ENCODE peak calls at places on chromosomes 16 and 17, in eight cellular contexts. B is K562, X is HCT116, Q is endothelial cell of umbilical vein, T is GM23338, F is HepG2, D is GM12878, C is H1. P is an unnamed sample.

GRCh38 chr16:54595636-54596035 is 309.0 kb upstream of the IRX3 start:
- DNase-seq in B (no peak), X (no peak), Q (no peak), T (no peak), F (no peak), D (no peak), C (no peak), P (no peak)

GRCh38 chr16:83574388-83574787 is 233.4 kb upstream of the HSBP1 start:
- DNase-seq in B (no peak), X (peak), Q (no peak), T (peak), F (no peak), D (no peak), C (no peak), P (no peak)

GRCh38 chr17:5019475-5019956 is 15.7 kb downstream of the SLC52A1 start:
- DNase-seq in B (peak), X (no peak), Q (no peak), T (peak), F (no peak), D (no peak), C (no peak), P (no peak)

GRCh38 chr17:18093616-18094408 is 6.1 kb downstream of the DRG2 start:
- DNase-seq in B (peak), X (peak), Q (peak), T (peak), F (peak), D (no peak), C (no peak), P (peak)

GRCh38 chr17:29078183-29079045 is 35.5 kb downstream of the PIPOX start:
- DNase-seq in B (no peak), X (peak), Q (peak), T (no peak), F (no peak), D (no peak), C (no peak), P (no peak)

GRCh38 chr17:27439342-27439741 is 16.9 kb upstream of the KSR1 start:
- DNase-seq in B (no peak), X (no peak), Q (no peak), T (no peak), F (no peak), D (no peak), C (no peak), P (no peak)

GRCh38 chr17:73271078-73271477 is 9.4 kb upstream of the CPSF4L start:
- DNase-seq in B (no peak), X (no peak), Q (no peak), T (no peak), F (no peak), D (peak), C (no peak), P (no peak)

GRCh38 chr17:19348081-19348650 is 14.4 kb downstream of the B9D1 start:
- DNase-seq in B (no peak), X (no peak), Q (no peak), T (no peak), F (no peak), D (no peak), C (no peak), P (no peak)

GRCh38 chr17:36583787-36584186 is 7.9 kb upstream of the DHRS11 start:
- DNase-seq in B (no peak), X (no peak), Q (no peak), T (no peak), F (peak), D (no peak), C (no peak), P (no peak)

GRCh38 chr17:35241520-35241919 is 1.4 kb upstream of the SLFN5 start:
- DNase-seq in B (no peak), X (no peak), Q (no peak), T (peak), F (no peak), D (no peak), C (no peak), P (no peak)

GRCh38 chr17:30823425-30823824 is 1.1 kb downstream of the CRLF3 start:
- DNase-seq in B (no peak), X (no peak), Q (no peak), T (no peak), F (no peak), D (no peak), C (no peak), P (no peak)

GRCh38 chr16:17970816-17971291 is 365.7 kb downstream of the NPIPA8 start:
- DNase-seq in B (no peak), X (no peak), Q (no peak), T (peak), F (no peak), D (no peak), C (no peak), P (no peak)

GRCh38 chr16:66485361-66485760 is 58.3 kb downstream of the BEAN1 start:
- DNase-seq in B (no peak), X (no peak), Q (no peak), T (no peak), F (no peak), D (no peak), C (no peak), P (no peak)

GRCh38 chr17:17685775-17686291 is 4.6 kb downstream of the RAI1 start:
- DNase-seq in B (peak), X (peak), Q (peak), T (peak), F (no peak), D (no peak), C (no peak), P (no peak)

GRCh38 chr16:24328835-24329418 is 72.8 kb downstream of the CACNG3 start:
- DNase-seq in B (no peak), X (no peak), Q (no peak), T (peak), F (no peak), D (no peak), C (no peak), P (no peak)

GRCh38 chr16:87420401-87421368 is 28.5 kb downstream of the MAP1LC3B start:
- DNase-seq in B (peak), X (no peak), Q (no peak), T (peak), F (no peak), D (no peak), C (no peak), P (no peak)

GRCh38 chr17:549197-550040 is 165.2 kb downstream of the VPS53 start:
- DNase-seq in B (no peak), X (no peak), Q (peak), T (no peak), F (no peak), D (no peak), C (no peak), P (no peak)

GRCh38 chr16:27195941-27196595 is 7.3 kb upstream of the KDM8 start:
- DNase-seq in B (no peak), X (no peak), Q (no peak), T (no peak), F (no peak), D (no peak), C (no peak), P (no peak)

GRCh38 chr17:34370997-34371395 is 8.0 kb upstream of the CCL1 start:
- DNase-seq in B (no peak), X (no peak), Q (no peak), T (no peak), F (no peak), D (no peak), C (no peak), P (no peak)

GRCh38 chr17:69764137-69764536 is 310.9 kb upstream of the KCNJ16 start:
- DNase-seq in B (no peak), X (no peak), Q (no peak), T (no peak), F (no peak), D (no peak), C (no peak), P (no peak)

GRCh38 chr17:56708670-56709410 is 115.3 kb downstream of the NOG start:
- DNase-seq in B (no peak), X (no peak), Q (no peak), T (no peak), F (no peak), D (no peak), C (no peak), P (no peak)

GRCh38 chr17:62713096-62713870 is 85.8 kb downstream of the MRC2 start:
- DNase-seq in B (no peak), X (no peak), Q (no peak), T (peak), F (no peak), D (no peak), C (no peak), P (no peak)

GRCh38 chr16:4321286-4322120 is 5.6 kb downstream of the GLIS2 start:
- DNase-seq in B (no peak), X (no peak), Q (no peak), T (no peak), F (no peak), D (no peak), C (no peak), P (no peak)

GRCh38 chr16:15672514-15673167 is 22.6 kb downstream of the NDE1 start:
- DNase-seq in B (peak), X (no peak), Q (peak), T (peak), F (peak), D (no peak), C (no peak), P (no peak)

GRCh38 chr16:58409316-58409973 is 17.2 kb downstream of the GINS3 start:
- DNase-seq in B (no peak), X (no peak), Q (peak), T (no peak), F (no peak), D (no peak), C (no peak), P (no peak)

GRCh38 chr17:32461853-32462617 is 17.7 kb downstream of the PSMD11 start:
- DNase-seq in B (peak), X (peak), Q (peak), T (peak), F (peak), D (no peak), C (peak), P (no peak)

GRCh38 chr17:48278755-48279491 is 151.1 kb downstream of the SKAP1 start:
- DNase-seq in B (no peak), X (no peak), Q (no peak), T (no peak), F (no peak), D (no peak), C (no peak), P (no peak)
- TF ChIP-seq EZH2 in B (no peak), X (no peak), Q (no peak), T (no peak), F (no peak), D (no peak), C (no peak), P (no peak)

GRCh38 chr16:85785927-85786326 is 13.4 kb downstream of the EMC8 start:
- DNase-seq in B (no peak), X (no peak), Q (no peak), T (no peak), F (no peak), D (no peak), C (no peak), P (no peak)
- TF ChIP-seq POLR2AphosphoS5 in B (no peak), X (no peak), Q (no peak), T (no peak), F (no peak), D (no peak), C (no peak), P (no peak)

GRCh38 chr16:8847623-8848022 is 21.2 kb downstream of the CARHSP1 start:
- DNase-seq in B (no peak), X (no peak), Q (no peak), T (no peak), F (no peak), D (no peak), C (no peak), P (no peak)

GRCh38 chr16:8848939-8849391 is 19.8 kb downstream of the CARHSP1 start:
- DNase-seq in B (no peak), X (no peak), Q (no peak), T (no peak), F (no peak), D (no peak), C (no peak), P (no peak)

GRCh38 chr16:8848231-8848938 is 20.4 kb downstream of the CARHSP1 start:
- DNase-seq in B (no peak), X (no peak), Q (no peak), T (no peak), F (no peak), D (no peak), C (no peak), P (no peak)

GRCh38 chr16:8845699-8846298 is 23.0 kb downstream of the CARHSP1 start:
- DNase-seq in B (no peak), X (no peak), Q (no peak), T (no peak), F (no peak), D (no peak), C (no peak), P (no peak)

DNA sequence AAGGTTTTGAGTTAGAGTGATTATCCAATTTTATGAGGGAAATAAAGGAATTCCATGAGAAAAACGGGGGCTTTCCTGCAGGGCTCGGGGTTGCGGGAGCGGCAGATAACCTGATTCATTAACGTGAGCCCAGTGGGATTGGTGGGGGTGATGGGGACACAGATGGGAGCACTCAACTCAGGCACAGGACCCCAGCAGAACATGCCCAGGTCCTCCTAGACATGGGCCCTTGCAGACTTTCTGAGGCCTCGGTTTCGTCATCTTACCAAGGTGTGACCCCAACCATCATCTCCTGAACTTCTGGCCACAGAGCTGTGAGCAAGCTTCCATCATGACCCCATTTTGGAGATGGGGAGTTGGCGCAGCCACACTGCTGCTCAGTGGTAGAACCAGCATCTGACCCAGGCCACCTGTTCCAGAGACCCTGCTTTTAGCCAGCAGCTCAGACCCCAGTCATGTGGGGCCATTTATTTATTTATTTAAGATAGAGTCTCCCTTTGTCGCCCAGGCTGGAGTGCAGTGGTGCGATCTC is 22.3 kb downstream of the CARHSP1 start:
- DNase-seq in B (no peak), X (no peak), Q (no peak), T (no peak), F (no peak), D (no peak), C (no peak), P (no peak)
- TF ChIP-seq EZH2 in B (no peak), X (no peak), Q (no peak), T (no peak), F (no peak), D (no peak), C (no peak), P (no peak)

DNA sequence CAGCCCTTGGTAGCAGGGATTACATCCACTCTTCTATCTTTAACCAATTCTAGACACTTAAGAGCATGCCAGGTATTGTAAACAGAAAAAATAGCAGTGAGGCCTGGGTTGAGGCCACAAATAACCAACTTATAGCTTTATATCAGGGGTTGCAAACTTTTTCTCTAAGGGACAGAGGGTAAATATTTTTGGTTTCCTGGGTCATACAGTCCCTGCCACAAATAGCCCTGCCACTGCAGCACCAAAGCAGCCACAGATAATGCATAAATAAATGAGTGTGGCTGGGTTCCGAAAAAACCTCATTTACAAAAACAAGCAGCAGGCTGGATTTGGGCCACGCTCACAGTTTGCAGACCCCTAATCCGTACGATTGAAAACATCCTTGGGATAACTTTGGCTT is 46.7 kb downstream of the STAT3 start:
- DNase-seq in B (no peak), X (no peak), Q (no peak), T (no peak), F (no peak), D (no peak), C (no peak), P (no peak)
- TF ChIP-seq POLR2AphosphoS5 in B (no peak), X (no peak), Q (no peak), T (no peak), F (no peak), D (no peak), C (no peak), P (no peak)

GRCh38 chr16:703406-703805 is 2.2 kb downstream of the FBXL16 start:
- DNase-seq in B (no peak), X (no peak), Q (no peak), T (no peak), F (no peak), D (no peak), C (no peak), P (no peak)

GRCh38 chr16:705748-706188 is at the start of gene FBXL16:
- DNase-seq in B (peak), X (no peak), Q (no peak), T (peak), F (no peak), D (no peak), C (peak), P (no peak)

GRCh38 chr16:706189-707061 is 824 bp upstream of the FBXL16 start:
- DNase-seq in B (no peak), X (no peak), Q (no peak), T (peak), F (no peak), D (no peak), C (peak), P (no peak)

GRCh38 chr16:704047-704446 is 1.6 kb downstream of the FBXL16 start:
- DNase-seq in B (no peak), X (no peak), Q (no peak), T (no peak), F (no peak), D (no peak), C (no peak), P (no peak)

DNA sequence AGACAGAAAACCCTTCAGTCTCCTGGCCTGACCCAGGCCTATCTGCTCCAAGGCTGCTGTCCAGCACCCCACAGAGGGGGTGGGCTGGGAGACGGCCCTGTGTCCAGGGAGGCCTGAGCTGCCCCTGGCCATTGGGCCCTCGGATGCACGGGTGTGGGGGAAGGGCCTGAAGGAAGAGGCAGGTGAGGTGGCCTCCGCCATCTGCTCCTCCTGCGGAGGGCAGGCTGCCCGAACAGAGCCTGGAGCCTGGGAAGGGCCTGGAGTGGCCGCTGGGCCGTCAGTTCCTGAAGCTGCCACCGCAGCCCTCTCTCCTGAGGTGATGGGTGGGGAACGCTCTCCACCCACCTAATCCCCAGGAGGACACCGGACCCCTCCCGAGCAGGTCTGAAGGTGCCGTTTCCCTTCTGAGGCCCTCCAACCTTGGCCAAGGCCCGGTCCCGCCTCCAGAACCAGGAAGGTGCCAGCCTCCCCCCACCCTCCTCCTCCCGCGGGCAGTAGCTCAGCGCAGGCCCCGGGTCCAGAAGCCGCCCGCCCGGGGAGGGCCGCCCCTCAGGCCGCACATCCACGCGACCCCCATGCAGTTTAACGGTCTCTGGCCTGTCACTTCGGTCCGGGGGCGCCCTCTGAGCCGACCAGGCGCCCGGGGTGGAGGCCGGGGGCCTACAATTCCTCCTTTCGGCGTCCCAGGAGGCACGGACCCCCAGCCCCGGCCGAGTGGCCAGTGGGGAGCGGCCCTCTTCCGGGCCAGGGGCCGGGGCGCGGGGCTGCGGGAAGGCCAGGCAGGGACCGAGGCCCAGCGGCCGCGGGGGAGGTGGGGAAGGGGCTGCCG is 835 bp downstream of the FBXL16 start:
- DNase-seq in B (no peak), X (no peak), Q (no peak), T (no peak), F (no peak), D (no peak), C (peak), P (no peak)
- TF ChIP-seq EZH2 in B (no peak), X (no peak), Q (peak), T (peak), F (peak), D (no peak), C (peak), P (no peak)

DNA sequence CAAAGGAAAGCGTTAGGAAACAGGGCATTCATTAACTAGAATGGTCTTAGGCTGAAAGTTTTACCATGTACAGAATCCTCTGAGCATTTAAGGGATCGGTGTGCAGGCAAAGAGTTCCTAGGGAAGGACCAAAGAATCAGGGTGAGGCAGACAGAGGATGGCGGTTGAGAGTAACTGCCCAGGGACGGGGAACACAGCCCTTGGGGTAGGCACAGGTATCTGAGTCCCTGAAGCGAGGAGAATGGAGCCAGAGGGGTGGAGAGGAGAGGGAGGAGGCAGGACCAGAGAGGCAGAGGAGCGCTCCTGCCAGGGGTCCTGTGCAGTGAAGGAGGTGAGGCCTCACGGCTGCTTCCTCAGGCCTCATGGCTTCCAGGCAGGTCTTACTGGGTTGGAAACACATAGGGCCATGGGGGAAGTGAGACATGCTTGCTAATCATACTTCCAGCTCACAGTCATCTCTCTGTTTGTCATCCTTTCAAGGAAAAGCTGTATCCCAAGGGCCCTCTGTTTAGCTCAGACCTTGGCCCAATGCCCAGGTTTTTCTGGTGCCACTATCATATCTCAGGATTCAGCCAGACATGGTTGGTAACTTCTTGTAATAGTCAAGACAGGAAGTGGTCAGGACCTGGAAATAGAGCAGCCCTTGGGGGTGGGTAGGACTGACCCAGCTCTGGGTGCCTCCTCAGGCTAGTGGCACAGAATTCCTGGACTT is 13.8 kb upstream of the ITGB3 start:
- DNase-seq in B (peak), X (peak), Q (peak), T (no peak), F (no peak), D (peak), C (no peak), P (peak)
- TF ChIP-seq POLR2AphosphoS5 in B (peak), X (no peak), Q (peak), T (no peak), F (no peak), D (no peak), C (no peak), P (no peak)

P was measured in SK-N-MC.